ENCODE peak calls at places on chromosomes 5 and 9, in four cellular contexts. X is NCI-H82, J is RWPE1, H is psoas muscle. K is an unnamed sample.

GRCh38 chr9:109801484-109801883 is 21.5 kb downstream of the PALM2AKAP2 start:
- DNase-seq in X (no peak), J (no peak), H (no peak), K (no peak)

GRCh38 chr5:149216515-149216914 is 55.1 kb upstream of the AFAP1L1 start:
- DNase-seq in X (no peak), J (no peak), H (no peak), K (no peak)

GRCh38 chr9:135300346-135301141 is 179.0 kb upstream of the PPP1R26 start:
- DNase-seq in X (peak; percentile 49), J (no peak), H (no peak), K (no peak)

GRCh38 chr9:3467593-3468219 is 58.1 kb downstream of the RFX3 start:
- DNase-seq in X (peak; percentile 76), J (peak; percentile 24), H (peak; percentile 74), K (peak; percentile 6)

GRCh38 chr5:135709998-135710670 is 124.3 kb upstream of the SLC25A48 start:
- DNase-seq in X (no peak), J (no peak), H (no peak), K (no peak)

GRCh38 chr5:143078971-143079370 is 308.8 kb downstream of the ARHGAP26 start:
- DNase-seq in X (no peak), J (no peak), H (no peak), K (no peak)

GRCh38 chr5:135263022-135263668 is 135.9 kb downstream of the MACROH2A1 start:
- DNase-seq in X (peak; percentile 25), J (no peak), H (peak; percentile 70), K (no peak)

GRCh38 chr5:172114875-172115422 is 73.1 kb downstream of the STK10 start:
- DNase-seq in X (no peak), J (no peak), H (peak; percentile 67), K (no peak)

K was measured in NCI-H524 treated with DMSO at 0.1 percent for 48 hours.